ENCODE peak calls at places on chromosomes 4 and X, in nine cellular contexts. One of them, this sample, is unnamed.

GRCh38 chrX:23937100-23937499 is 29.3 kb downstream of the CXorf58 start:
- DNase-seq in IMR-90: peak; percentile 3
- DNase-seq in breast epithelium: no peak
- DNase-seq in tibial nerve: no peak
- DNase-seq in kidney epithelial cell: no peak
- DNase-seq in hepatocyte: no peak
- DNase-seq in mucosa of descending colon: no peak
- DNase-seq in neuronal stem cell: no peak
- DNase-seq in lower lobe of right lung: no peak
- DNase-seq in this sample: no peak

GRCh38 chrX:15864629-15865028 is 10.0 kb upstream of the AP1S2 start:
- DNase-seq in IMR-90: peak; percentile 60
- DNase-seq in breast epithelium: no peak
- DNase-seq in tibial nerve: no peak
- DNase-seq in kidney epithelial cell: no peak
- DNase-seq in hepatocyte: no peak
- DNase-seq in mucosa of descending colon: no peak
- DNase-seq in neuronal stem cell: no peak
- DNase-seq in lower lobe of right lung: no peak
- DNase-seq in this sample: no peak

GRCh38 chr4:93830090-93830818 is 1.7 kb downstream of the ATOH1 start:
- DNase-seq in IMR-90: no peak
- DNase-seq in breast epithelium: no peak
- DNase-seq in tibial nerve: no peak
- DNase-seq in kidney epithelial cell: no peak
- DNase-seq in hepatocyte: no peak
- DNase-seq in mucosa of descending colon: no peak
- DNase-seq in neuronal stem cell: peak; percentile 14
- DNase-seq in lower lobe of right lung: no peak
- DNase-seq in this sample: no peak

GRCh38 chr4:19774690-19775256 is 476.9 kb upstream of the SLIT2 start:
- DNase-seq in IMR-90: peak; percentile 44
- DNase-seq in breast epithelium: no peak
- DNase-seq in tibial nerve: no peak
- DNase-seq in kidney epithelial cell: no peak
- DNase-seq in hepatocyte: no peak
- DNase-seq in mucosa of descending colon: no peak
- DNase-seq in neuronal stem cell: no peak
- DNase-seq in lower lobe of right lung: no peak
- DNase-seq in this sample: peak; percentile 1

GRCh38 chrX:112834016-112834855 is 6.4 kb downstream of the AMOT start:
- DNase-seq in IMR-90: peak; percentile 77
- DNase-seq in breast epithelium: no peak
- DNase-seq in tibial nerve: no peak
- DNase-seq in kidney epithelial cell: no peak
- DNase-seq in hepatocyte: peak; percentile 47
- DNase-seq in mucosa of descending colon: no peak
- DNase-seq in neuronal stem cell: no peak
- DNase-seq in lower lobe of right lung: no peak
- DNase-seq in this sample: no peak

GRCh38 chr4:48780867-48781219 is 764 bp upstream of the FRYL start:
- DNase-seq in IMR-90: peak; percentile 43
- DNase-seq in breast epithelium: peak; percentile 25
- DNase-seq in tibial nerve: no peak
- DNase-seq in kidney epithelial cell: no peak
- DNase-seq in hepatocyte: peak; percentile 52
- DNase-seq in mucosa of descending colon: no peak
- DNase-seq in neuronal stem cell: no peak
- DNase-seq in lower lobe of right lung: no peak
- DNase-seq in this sample: no peak

GRCh38 chr4:158710814-158711213 is 12.4 kb downstream of the PPID start:
- DNase-seq in IMR-90: peak; percentile 8
- DNase-seq in breast epithelium: no peak
- DNase-seq in tibial nerve: no peak
- DNase-seq in kidney epithelial cell: no peak
- DNase-seq in hepatocyte: no peak
- DNase-seq in mucosa of descending colon: no peak
- DNase-seq in neuronal stem cell: no peak
- DNase-seq in lower lobe of right lung: no peak
- DNase-seq in this sample: peak; percentile 54

GRCh38 chrX:31459361-31459760 is 387.5 kb upstream of the FTHL17 start:
- DNase-seq in IMR-90: peak; percentile 35
- DNase-seq in breast epithelium: no peak
- DNase-seq in tibial nerve: no peak
- DNase-seq in kidney epithelial cell: no peak
- DNase-seq in hepatocyte: no peak
- DNase-seq in mucosa of descending colon: no peak
- DNase-seq in neuronal stem cell: no peak
- DNase-seq in lower lobe of right lung: no peak
- DNase-seq in this sample: no peak

GRCh38 chr4:105472871-105473339 is 957 bp downstream of the PPA2 start:
- DNase-seq in IMR-90: no peak
- DNase-seq in breast epithelium: peak; percentile 19
- DNase-seq in tibial nerve: no peak
- DNase-seq in kidney epithelial cell: no peak
- DNase-seq in hepatocyte: no peak
- DNase-seq in mucosa of descending colon: no peak
- DNase-seq in neuronal stem cell: no peak
- DNase-seq in lower lobe of right lung: no peak
- DNase-seq in this sample: no peak

GRCh38 chrX:70592091-70592490 is 147.5 kb downstream of the DLG3 start:
- DNase-seq in IMR-90: peak; percentile 63
- DNase-seq in breast epithelium: no peak
- DNase-seq in tibial nerve: no peak
- DNase-seq in kidney epithelial cell: peak; percentile 16
- DNase-seq in hepatocyte: peak; percentile 10
- DNase-seq in mucosa of descending colon: no peak
- DNase-seq in neuronal stem cell: no peak
- DNase-seq in lower lobe of right lung: no peak
- DNase-seq in this sample: peak; percentile 16

GRCh38 chr4:85644061-85644460 is 169.1 kb downstream of the ARHGAP24 start:
- DNase-seq in IMR-90: no peak
- DNase-seq in breast epithelium: no peak
- DNase-seq in tibial nerve: no peak
- DNase-seq in kidney epithelial cell: no peak
- DNase-seq in hepatocyte: no peak
- DNase-seq in mucosa of descending colon: no peak
- DNase-seq in neuronal stem cell: no peak
- DNase-seq in lower lobe of right lung: no peak
- DNase-seq in this sample: no peak

GRCh38 chr4:147340111-147340510 is 140.8 kb upstream of the EDNRA start:
- DNase-seq in IMR-90: peak; percentile 89
- DNase-seq in breast epithelium: no peak
- DNase-seq in tibial nerve: no peak
- DNase-seq in kidney epithelial cell: peak; percentile 48
- DNase-seq in hepatocyte: no peak
- DNase-seq in mucosa of descending colon: no peak
- DNase-seq in neuronal stem cell: no peak
- DNase-seq in lower lobe of right lung: no peak
- DNase-seq in this sample: peak; percentile 37

GRCh38 chrX:110006826-110007375 is 4.0 kb downstream of the TMEM164 start:
- DNase-seq in IMR-90: peak; percentile 19
- DNase-seq in breast epithelium: no peak
- DNase-seq in tibial nerve: no peak
- DNase-seq in kidney epithelial cell: no peak
- DNase-seq in hepatocyte: no peak
- DNase-seq in mucosa of descending colon: no peak
- DNase-seq in neuronal stem cell: no peak
- DNase-seq in lower lobe of right lung: no peak
- DNase-seq in this sample: no peak

GRCh38 chr4:147814334-147814733 is 82.4 kb downstream of the ARHGAP10 start:
- DNase-seq in IMR-90: no peak
- DNase-seq in breast epithelium: no peak
- DNase-seq in tibial nerve: no peak
- DNase-seq in kidney epithelial cell: no peak
- DNase-seq in hepatocyte: no peak
- DNase-seq in mucosa of descending colon: no peak
- DNase-seq in neuronal stem cell: no peak
- DNase-seq in lower lobe of right lung: no peak
- DNase-seq in this sample: no peak

GRCh38 chrX:82677281-82677680 is 830.8 kb upstream of the POU3F4 start:
- DNase-seq in IMR-90: no peak
- DNase-seq in breast epithelium: no peak
- DNase-seq in tibial nerve: no peak
- DNase-seq in kidney epithelial cell: no peak
- DNase-seq in hepatocyte: peak; percentile 20
- DNase-seq in mucosa of descending colon: no peak
- DNase-seq in neuronal stem cell: no peak
- DNase-seq in lower lobe of right lung: no peak
- DNase-seq in this sample: no peak

GRCh38 chr4:98682719-98683118 is 24.3 kb upstream of the TSPAN5 start:
- DNase-seq in IMR-90: peak; percentile 61
- DNase-seq in breast epithelium: no peak
- DNase-seq in tibial nerve: no peak
- DNase-seq in kidney epithelial cell: no peak
- DNase-seq in hepatocyte: no peak
- DNase-seq in mucosa of descending colon: no peak
- DNase-seq in neuronal stem cell: no peak
- DNase-seq in lower lobe of right lung: no peak
- DNase-seq in this sample: peak; percentile 25

GRCh38 chrX:150044556-150044955 is 106.3 kb upstream of the EOLA2 start:
- DNase-seq in IMR-90: no peak
- DNase-seq in breast epithelium: no peak
- DNase-seq in tibial nerve: no peak
- DNase-seq in kidney epithelial cell: no peak
- DNase-seq in hepatocyte: no peak
- DNase-seq in mucosa of descending colon: no peak
- DNase-seq in neuronal stem cell: no peak
- DNase-seq in lower lobe of right lung: no peak
- DNase-seq in this sample: no peak

GRCh38 chr4:184851200-184851541 is 25.4 kb upstream of the ACSL1 start:
- DNase-seq in IMR-90: no peak
- DNase-seq in breast epithelium: no peak
- DNase-seq in tibial nerve: no peak
- DNase-seq in kidney epithelial cell: no peak
- DNase-seq in hepatocyte: no peak
- DNase-seq in mucosa of descending colon: no peak
- DNase-seq in neuronal stem cell: no peak
- DNase-seq in lower lobe of right lung: no peak
- DNase-seq in this sample: no peak

DNA sequence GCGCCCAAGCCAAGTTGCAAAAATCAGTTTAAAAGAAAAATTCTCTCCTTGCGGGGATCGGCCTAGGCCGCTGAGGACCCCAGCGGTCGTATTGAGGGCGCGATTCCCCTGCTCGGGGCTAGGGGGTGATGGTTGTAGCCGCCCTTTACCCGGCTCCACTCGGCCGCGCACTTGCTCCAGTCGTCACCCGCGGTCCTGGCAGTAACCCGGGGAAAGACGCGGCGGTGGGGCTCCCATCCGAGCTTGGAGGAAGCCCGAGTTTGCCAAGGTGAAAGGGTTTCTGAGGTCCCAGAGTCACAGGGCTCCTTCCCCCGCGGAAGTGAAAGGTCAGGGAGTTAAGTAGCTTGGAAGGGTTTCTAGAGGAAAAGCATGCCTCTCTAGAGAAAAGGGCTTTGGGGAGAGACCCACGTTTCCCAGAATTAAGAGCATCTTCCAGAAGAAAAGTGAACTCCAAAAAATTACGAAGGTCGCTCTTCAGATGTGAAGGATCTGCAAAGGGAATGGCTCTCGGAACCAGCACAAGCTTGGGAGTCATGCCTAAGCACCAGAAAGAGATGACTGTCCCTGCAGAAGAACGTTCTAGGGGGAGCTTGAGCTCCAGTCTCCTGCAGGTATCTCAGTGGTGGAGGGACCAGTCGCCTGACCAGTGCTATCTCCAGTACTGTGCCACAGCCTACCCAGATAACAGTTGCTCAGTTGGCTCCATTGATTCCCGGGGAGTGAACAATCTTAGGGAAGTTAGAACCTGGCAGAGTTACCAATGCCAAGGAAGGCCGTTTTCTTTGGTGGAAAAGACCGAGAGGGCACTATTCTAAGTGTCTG is 873 bp downstream of the LAP3 start:
- DNase-seq in IMR-90: peak; percentile 4
- DNase-seq in breast epithelium: peak; percentile 31
- DNase-seq in tibial nerve: no peak
- DNase-seq in kidney epithelial cell: no peak
- DNase-seq in hepatocyte: peak; percentile 61
- DNase-seq in mucosa of descending colon: peak; percentile 77
- DNase-seq in neuronal stem cell: no peak
- DNase-seq in lower lobe of right lung: peak; percentile 66
- DNase-seq in this sample: peak; percentile 23
- H3K36me3 ChIP-seq in IMR-90: peaks cover 4% of the 10 kb centered on the region
- H3K36me3 ChIP-seq in breast epithelium: no peaks in the 10 kb centered on the region
- H3K36me3 ChIP-seq in tibial nerve: peaks cover 25% of the 10 kb centered on the region
- H3K36me3 ChIP-seq in kidney epithelial cell: no peaks in the 10 kb centered on the region
- H3K36me3 ChIP-seq in hepatocyte: no peaks in the 10 kb centered on the region
- H3K36me3 ChIP-seq in mucosa of descending colon: no peaks in the 10 kb centered on the region
- H3K36me3 ChIP-seq in neuronal stem cell: peaks cover 4% of the 10 kb centered on the region
- H3K36me3 ChIP-seq in lower lobe of right lung: peaks cover 24% of the 10 kb centered on the region
- H3K36me3 ChIP-seq in this sample: peaks cover 13% of the 10 kb centered on the region

DNA sequence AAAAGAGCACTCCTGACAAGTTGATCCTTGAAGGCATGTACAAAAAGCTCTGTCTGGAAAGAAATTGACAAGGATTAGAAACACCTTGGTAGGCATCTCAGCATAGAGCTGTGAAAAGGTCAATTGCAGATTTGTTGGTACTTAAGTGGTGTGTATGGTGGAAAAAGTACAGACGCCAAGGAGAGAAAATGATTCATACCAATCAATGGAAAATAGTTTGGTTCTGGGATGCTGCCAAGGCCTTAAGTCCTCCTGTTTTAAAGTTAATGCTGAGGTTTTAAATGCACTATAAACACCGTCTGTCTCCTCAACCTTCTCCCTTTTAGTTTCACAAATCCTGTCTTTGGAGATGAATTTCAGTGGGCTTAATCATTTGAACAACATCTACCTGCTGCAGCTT is 524.1 kb downstream of the IL15 start:
- DNase-seq in IMR-90: peak; percentile 18
- DNase-seq in breast epithelium: no peak
- DNase-seq in tibial nerve: no peak
- DNase-seq in kidney epithelial cell: no peak
- DNase-seq in hepatocyte: peak; percentile 4
- DNase-seq in mucosa of descending colon: no peak
- DNase-seq in neuronal stem cell: no peak
- DNase-seq in lower lobe of right lung: no peak
- DNase-seq in this sample: no peak
- H3K36me3 ChIP-seq in IMR-90: peaks cover 1% of the 10 kb centered on the region
- H3K36me3 ChIP-seq in breast epithelium: no peaks in the 10 kb centered on the region
- H3K36me3 ChIP-seq in tibial nerve: peaks cover 5% of the 10 kb centered on the region
- H3K36me3 ChIP-seq in kidney epithelial cell: no peaks in the 10 kb centered on the region
- H3K36me3 ChIP-seq in hepatocyte: no peaks in the 10 kb centered on the region
- H3K36me3 ChIP-seq in mucosa of descending colon: no peaks in the 10 kb centered on the region
- H3K36me3 ChIP-seq in neuronal stem cell: no peaks in the 10 kb centered on the region
- H3K36me3 ChIP-seq in lower lobe of right lung: no peaks in the 10 kb centered on the region
- H3K36me3 ChIP-seq in this sample: no peaks in the 10 kb centered on the region

GRCh38 chr4:4575284-4576211 is 33.7 kb upstream of the STX18 start:
- DNase-seq in IMR-90: peak; percentile 18
- DNase-seq in breast epithelium: no peak
- DNase-seq in tibial nerve: no peak
- DNase-seq in kidney epithelial cell: no peak
- DNase-seq in hepatocyte: peak; percentile 86
- DNase-seq in mucosa of descending colon: peak; percentile 82
- DNase-seq in neuronal stem cell: peak; percentile 83
- DNase-seq in lower lobe of right lung: peak; percentile 84
- DNase-seq in this sample: peak; percentile 44
- H3K36me3 ChIP-seq in IMR-90: no peaks in the 10 kb centered on the region
- H3K36me3 ChIP-seq in breast epithelium: no peaks in the 10 kb centered on the region
- H3K36me3 ChIP-seq in tibial nerve: peaks cover under 1% of the 10 kb centered on the region
- H3K36me3 ChIP-seq in kidney epithelial cell: no peaks in the 10 kb centered on the region
- H3K36me3 ChIP-seq in hepatocyte: no peaks in the 10 kb centered on the region
- H3K36me3 ChIP-seq in mucosa of descending colon: no peaks in the 10 kb centered on the region
- H3K36me3 ChIP-seq in neuronal stem cell: no peaks in the 10 kb centered on the region
- H3K36me3 ChIP-seq in lower lobe of right lung: no peaks in the 10 kb centered on the region
- H3K36me3 ChIP-seq in this sample: no peaks in the 10 kb centered on the region

GRCh38 chr4:137454767-137455166 is 77.5 kb downstream of the PCDH18 start:
- DNase-seq in IMR-90: no peak
- DNase-seq in breast epithelium: no peak
- DNase-seq in tibial nerve: no peak
- DNase-seq in kidney epithelial cell: no peak
- DNase-seq in hepatocyte: no peak
- DNase-seq in mucosa of descending colon: no peak
- DNase-seq in neuronal stem cell: no peak
- DNase-seq in lower lobe of right lung: no peak
- DNase-seq in this sample: no peak
- H3K36me3 ChIP-seq in IMR-90: no peaks in the 10 kb centered on the region
- H3K36me3 ChIP-seq in breast epithelium: no peaks in the 10 kb centered on the region
- H3K36me3 ChIP-seq in tibial nerve: no peaks in the 10 kb centered on the region
- H3K36me3 ChIP-seq in kidney epithelial cell: no peaks in the 10 kb centered on the region
- H3K36me3 ChIP-seq in hepatocyte: no peaks in the 10 kb centered on the region
- H3K36me3 ChIP-seq in mucosa of descending colon: no peaks in the 10 kb centered on the region
- H3K36me3 ChIP-seq in neuronal stem cell: no peaks in the 10 kb centered on the region
- H3K36me3 ChIP-seq in lower lobe of right lung: no peaks in the 10 kb centered on the region
- H3K36me3 ChIP-seq in this sample: no peaks in the 10 kb centered on the region

This sample was measured in MG63.